ENCODE peak calls at places on chromosome 22, in five cellular contexts. One of them, this sample, is unnamed.
A peak's percentile ranks its signal among the peaks of the same experiment; 100 is the strongest.

GRCh38 chr22:30730351-30730750 is 35.7 kb downstream of the OSBP2 start:
- DNase-seq in neuronal stem cell: no peak
- DNase-seq in IMR-90: peak; percentile 64
- DNase-seq in trophoblast cell: no peak
- DNase-seq in mesenchymal stem cell: no peak
- DNase-seq in this sample: no peak

GRCh38 chr22:21780259-21780658 is 44.7 kb upstream of the YPEL1 start:
- DNase-seq in neuronal stem cell: no peak
- DNase-seq in IMR-90: no peak
- DNase-seq in trophoblast cell: no peak
- DNase-seq in mesenchymal stem cell: no peak
- DNase-seq in this sample: no peak

GRCh38 chr22:35318346-35319215 is 18.9 kb downstream of the TOM1 start:
- DNase-seq in neuronal stem cell: no peak
- DNase-seq in IMR-90: no peak
- DNase-seq in trophoblast cell: no peak
- DNase-seq in mesenchymal stem cell: no peak
- DNase-seq in this sample: no peak

GRCh38 chr22:35749808-35750207 is 32.1 kb downstream of the APOL5 start:
- DNase-seq in neuronal stem cell: no peak
- DNase-seq in IMR-90: no peak
- DNase-seq in trophoblast cell: no peak
- DNase-seq in mesenchymal stem cell: peak; percentile 41
- DNase-seq in this sample: no peak

GRCh38 chr22:45477366-45478107 is 25.1 kb upstream of the FBLN1 start:
- DNase-seq in neuronal stem cell: no peak
- DNase-seq in IMR-90: no peak
- DNase-seq in trophoblast cell: no peak
- DNase-seq in mesenchymal stem cell: no peak
- DNase-seq in this sample: no peak

GRCh38 chr22:20980938-20981722 is 967 bp upstream of the LZTR1 start:
- DNase-seq in neuronal stem cell: no peak
- DNase-seq in IMR-90: no peak
- DNase-seq in trophoblast cell: no peak
- DNase-seq in mesenchymal stem cell: no peak
- DNase-seq in this sample: no peak

GRCh38 chr22:19871845-19872778 is 17.4 kb upstream of the GNB1L start:
- DNase-seq in neuronal stem cell: no peak
- DNase-seq in IMR-90: no peak
- DNase-seq in trophoblast cell: no peak
- DNase-seq in mesenchymal stem cell: no peak
- DNase-seq in this sample: no peak

GRCh38 chr22:49586244-49586748 is 241.4 kb downstream of the BRD1 start:
- DNase-seq in neuronal stem cell: no peak
- DNase-seq in IMR-90: no peak
- DNase-seq in trophoblast cell: no peak
- DNase-seq in mesenchymal stem cell: no peak
- DNase-seq in this sample: no peak

GRCh38 chr22:24699861-24700260 is 74.7 kb downstream of the PIWIL3 start:
- DNase-seq in neuronal stem cell: no peak
- DNase-seq in IMR-90: no peak
- DNase-seq in trophoblast cell: no peak
- DNase-seq in mesenchymal stem cell: no peak
- DNase-seq in this sample: no peak

GRCh38 chr22:19360300-19360792 is 68.8 kb upstream of the CLTCL1 start:
- DNase-seq in neuronal stem cell: no peak
- DNase-seq in IMR-90: no peak
- DNase-seq in trophoblast cell: no peak
- DNase-seq in mesenchymal stem cell: no peak
- DNase-seq in this sample: no peak

GRCh38 chr22:24466831-24467249 is 28.3 kb upstream of the UPB1 start:
- DNase-seq in neuronal stem cell: no peak
- DNase-seq in IMR-90: peak; percentile 74
- DNase-seq in trophoblast cell: no peak
- DNase-seq in mesenchymal stem cell: peak; percentile 81
- DNase-seq in this sample: no peak

GRCh38 chr22:35561796-35562526 is 21.3 kb downstream of the RASD2 start:
- DNase-seq in neuronal stem cell: no peak
- DNase-seq in IMR-90: peak; percentile 84
- DNase-seq in trophoblast cell: no peak
- DNase-seq in mesenchymal stem cell: peak; percentile 81
- DNase-seq in this sample: peak; percentile 81

GRCh38 chr22:17164392-17165024 is 5.4 kb upstream of the HDHD5 start:
- DNase-seq in neuronal stem cell: no peak
- DNase-seq in IMR-90: no peak
- DNase-seq in trophoblast cell: no peak
- DNase-seq in mesenchymal stem cell: no peak
- DNase-seq in this sample: peak; percentile 55

GRCh38 chr22:44182591-44183588 is 2.2 kb downstream of the PARVG start:
- DNase-seq in neuronal stem cell: no peak
- DNase-seq in IMR-90: no peak
- DNase-seq in trophoblast cell: no peak
- DNase-seq in mesenchymal stem cell: no peak
- DNase-seq in this sample: no peak

GRCh38 chr22:44489817-44490216 is 8.2 kb downstream of the RTL6 start:
- DNase-seq in neuronal stem cell: no peak
- DNase-seq in IMR-90: no peak
- DNase-seq in trophoblast cell: no peak
- DNase-seq in mesenchymal stem cell: no peak
- DNase-seq in this sample: no peak

GRCh38 chr22:46574438-46574992 is 37.1 kb upstream of the CELSR1 start:
- DNase-seq in neuronal stem cell: no peak
- DNase-seq in IMR-90: no peak
- DNase-seq in trophoblast cell: no peak
- DNase-seq in mesenchymal stem cell: no peak
- DNase-seq in this sample: no peak

GRCh38 chr22:17633217-17633997 is 4.9 kb upstream of the ATP6V1E1 start:
- DNase-seq in neuronal stem cell: no peak
- DNase-seq in IMR-90: peak; percentile 92
- DNase-seq in trophoblast cell: peak; percentile 94
- DNase-seq in mesenchymal stem cell: peak; percentile 72
- DNase-seq in this sample: no peak

GRCh38 chr22:37686002-37686982 is at the start of gene NOL12:
- DNase-seq in neuronal stem cell: peak; percentile 92
- DNase-seq in IMR-90: peak; percentile 86
- DNase-seq in trophoblast cell: peak; percentile 82
- DNase-seq in mesenchymal stem cell: peak; percentile 94
- DNase-seq in this sample: peak; percentile 90

GRCh38 chr22:19430890-19431541 is 517 bp downstream of the HIRA start:
- DNase-seq in neuronal stem cell: peak; percentile 39
- DNase-seq in IMR-90: peak; percentile 19
- DNase-seq in trophoblast cell: no peak
- DNase-seq in mesenchymal stem cell: peak; percentile 59
- DNase-seq in this sample: peak; percentile 51

GRCh38 chr22:19973551-19974183 is 32.0 kb upstream of the TXNRD2 start:
- DNase-seq in neuronal stem cell: no peak
- DNase-seq in IMR-90: no peak
- DNase-seq in trophoblast cell: no peak
- DNase-seq in mesenchymal stem cell: no peak
- DNase-seq in this sample: no peak

GRCh38 chr22:19121631-19122142 is 525 bp downstream of the DGCR2 start:
- DNase-seq in neuronal stem cell: peak; percentile 24
- DNase-seq in IMR-90: peak; percentile 7
- DNase-seq in trophoblast cell: peak; percentile 44
- DNase-seq in mesenchymal stem cell: no peak
- DNase-seq in this sample: peak; percentile 53

GRCh38 chr22:43273902-43274484 is 69.2 kb downstream of the SCUBE1 start:
- DNase-seq in neuronal stem cell: peak; percentile 54
- DNase-seq in IMR-90: peak; percentile 46
- DNase-seq in trophoblast cell: peak; percentile 66
- DNase-seq in mesenchymal stem cell: peak; percentile 71
- DNase-seq in this sample: peak; percentile 84

GRCh38 chr22:46573781-46574437 is 36.5 kb upstream of the CELSR1 start:
- DNase-seq in neuronal stem cell: no peak
- DNase-seq in IMR-90: no peak
- DNase-seq in trophoblast cell: no peak
- DNase-seq in mesenchymal stem cell: no peak
- DNase-seq in this sample: no peak

GRCh38 chr22:24938741-24939341 is 7.7 kb downstream of the LHFPL7 start:
- DNase-seq in neuronal stem cell: no peak
- DNase-seq in IMR-90: peak; percentile 25
- DNase-seq in trophoblast cell: peak; percentile 22
- DNase-seq in mesenchymal stem cell: peak; percentile 46
- DNase-seq in this sample: peak; percentile 55

GRCh38 chr22:40955516-40955915 is 4.3 kb downstream of the RBX1 start:
- DNase-seq in neuronal stem cell: no peak
- DNase-seq in IMR-90: peak; percentile 21
- DNase-seq in trophoblast cell: peak; percentile 9
- DNase-seq in mesenchymal stem cell: peak; percentile 59
- DNase-seq in this sample: no peak

GRCh38 chr22:40953446-40953845 is 2.3 kb downstream of the RBX1 start:
- DNase-seq in neuronal stem cell: no peak
- DNase-seq in IMR-90: no peak
- DNase-seq in trophoblast cell: no peak
- DNase-seq in mesenchymal stem cell: peak; percentile 24
- DNase-seq in this sample: no peak

GRCh38 chr22:40951795-40952602 is 821 bp downstream of the RBX1 start:
- DNase-seq in neuronal stem cell: no peak
- DNase-seq in IMR-90: peak; percentile 15
- DNase-seq in trophoblast cell: no peak
- DNase-seq in mesenchymal stem cell: no peak
- DNase-seq in this sample: no peak

GRCh38 chr22:40954095-40954494 is 2.9 kb downstream of the RBX1 start:
- DNase-seq in neuronal stem cell: no peak
- DNase-seq in IMR-90: no peak
- DNase-seq in trophoblast cell: no peak
- DNase-seq in mesenchymal stem cell: no peak
- DNase-seq in this sample: no peak

GRCh38 chr22:40950888-40951794 is at the start of gene RBX1:
- DNase-seq in neuronal stem cell: peak; percentile 99
- DNase-seq in IMR-90: peak; percentile 98
- DNase-seq in trophoblast cell: peak; percentile 95
- DNase-seq in mesenchymal stem cell: peak; percentile 99
- DNase-seq in this sample: peak; percentile 98
- H3K14ac ChIP-seq in neuronal stem cell: peak within 1 kb of the TSS; percentile 100
- H3K14ac ChIP-seq in IMR-90: peak within 1 kb of the TSS; percentile 98
- H3K14ac ChIP-seq in trophoblast cell: peak within 1 kb of the TSS; percentile 99
- H3K14ac ChIP-seq in mesenchymal stem cell: no peak within 1 kb of the TSS
- H3K14ac ChIP-seq in this sample: peak within 1 kb of the TSS; percentile 98

GRCh38 chr22:32996276-32996675 is 61.9 kb downstream of the SYN3 start:
- DNase-seq in neuronal stem cell: no peak
- DNase-seq in IMR-90: no peak
- DNase-seq in trophoblast cell: no peak
- DNase-seq in mesenchymal stem cell: no peak
- DNase-seq in this sample: no peak
- H3K4me2 ChIP-seq in neuronal stem cell: no peak overlapping the region
- H3K4me2 ChIP-seq in IMR-90: no peak overlapping the region
- H3K4me2 ChIP-seq in trophoblast cell: no peak overlapping the region
- H3K4me2 ChIP-seq in mesenchymal stem cell: no peak overlapping the region
- H3K4me2 ChIP-seq in this sample: no peak overlapping the region

DNA sequence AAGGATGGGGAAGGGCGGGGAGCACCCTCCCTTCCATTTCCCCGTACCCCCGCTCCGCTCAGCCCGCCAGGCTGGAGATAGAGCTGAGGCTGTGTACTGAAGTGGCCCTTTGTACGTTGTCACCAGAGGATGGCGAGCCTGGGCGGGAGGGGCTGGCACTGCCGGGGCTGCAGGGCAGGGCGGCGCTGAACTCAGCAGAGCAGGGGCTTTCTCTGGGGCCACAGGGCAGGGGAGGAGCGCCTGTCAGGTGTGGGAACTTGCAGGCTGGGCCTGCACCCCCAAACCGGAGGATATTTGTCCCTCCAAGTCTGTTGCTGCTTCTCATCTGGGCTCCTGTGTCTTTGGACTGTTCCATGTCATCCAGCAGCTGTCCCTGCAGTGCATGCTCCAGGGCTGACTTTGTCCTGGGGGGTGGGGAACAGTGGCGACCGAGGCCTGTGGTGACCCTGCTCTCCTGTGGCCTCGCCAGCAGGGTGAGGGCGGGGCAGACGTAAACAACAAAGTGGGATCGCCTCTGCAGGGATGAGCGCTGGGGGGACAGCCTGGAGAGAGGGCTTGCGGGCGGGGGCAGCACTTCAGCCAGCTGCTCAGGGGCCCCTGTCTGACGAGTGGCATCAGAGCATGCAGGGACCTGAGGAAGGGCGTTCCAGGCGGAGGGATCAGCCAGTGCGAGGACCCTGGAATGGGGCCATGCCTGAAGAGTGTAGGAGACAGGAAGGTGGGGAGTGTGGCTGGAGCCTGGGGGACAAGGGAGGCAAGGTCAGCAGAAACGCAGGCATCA is 13.1 kb downstream of the MGAT3 start:
- DNase-seq in neuronal stem cell: no peak
- DNase-seq in IMR-90: no peak
- DNase-seq in trophoblast cell: no peak
- DNase-seq in mesenchymal stem cell: no peak
- DNase-seq in this sample: no peak
- H4K91ac ChIP-seq in neuronal stem cell: peak overlapping the region; percentile 75
- H4K91ac ChIP-seq in IMR-90: peak overlapping the region; percentile 96
- H4K91ac ChIP-seq in trophoblast cell: peak overlapping the region; percentile 70
- H4K91ac ChIP-seq in mesenchymal stem cell: peak overlapping the region; percentile 83
- H4K91ac ChIP-seq in this sample: no peak overlapping the region

GRCh38 chr22:31749636-31750364 is at the start of gene PRR14L:
- DNase-seq in neuronal stem cell: peak; percentile 97
- DNase-seq in IMR-90: peak; percentile 90
- DNase-seq in trophoblast cell: peak; percentile 93
- DNase-seq in mesenchymal stem cell: peak; percentile 93
- DNase-seq in this sample: peak; percentile 97
- H3K14ac ChIP-seq in neuronal stem cell: no peak within 1 kb of the TSS
- H3K14ac ChIP-seq in IMR-90: peak within 1 kb of the TSS; percentile 99
- H3K14ac ChIP-seq in trophoblast cell: peak within 1 kb of the TSS; percentile 95
- H3K14ac ChIP-seq in mesenchymal stem cell: no peak within 1 kb of the TSS
- H3K14ac ChIP-seq in this sample: peak within 1 kb of the TSS; percentile 85

GRCh38 chr22:29004647-29005371 is 56.8 kb downstream of the C22orf31 start:
- DNase-seq in neuronal stem cell: peak; percentile 88
- DNase-seq in IMR-90: peak; percentile 15
- DNase-seq in trophoblast cell: no peak
- DNase-seq in mesenchymal stem cell: peak; percentile 46
- DNase-seq in this sample: peak; percentile 80

GRCh38 chr22:29003975-29004646 is 57.5 kb downstream of the C22orf31 start:
- DNase-seq in neuronal stem cell: peak; percentile 17
- DNase-seq in IMR-90: no peak
- DNase-seq in trophoblast cell: no peak
- DNase-seq in mesenchymal stem cell: no peak
- DNase-seq in this sample: peak; percentile 72

GRCh38 chr22:29002603-29003002 is 59.0 kb downstream of the C22orf31 start:
- DNase-seq in neuronal stem cell: no peak
- DNase-seq in IMR-90: no peak
- DNase-seq in trophoblast cell: no peak
- DNase-seq in mesenchymal stem cell: no peak
- DNase-seq in this sample: no peak

GRCh38 chr22:29006346-29006745 is 55.3 kb downstream of the C22orf31 start:
- DNase-seq in neuronal stem cell: no peak
- DNase-seq in IMR-90: no peak
- DNase-seq in trophoblast cell: no peak
- DNase-seq in mesenchymal stem cell: no peak
- DNase-seq in this sample: no peak

GRCh38 chr22:29003552-29003951 is 58.1 kb downstream of the C22orf31 start:
- DNase-seq in neuronal stem cell: no peak
- DNase-seq in IMR-90: no peak
- DNase-seq in trophoblast cell: no peak
- DNase-seq in mesenchymal stem cell: no peak
- DNase-seq in this sample: no peak
- H3K4me2 ChIP-seq in neuronal stem cell: no peak overlapping the region
- H3K4me2 ChIP-seq in IMR-90: no peak overlapping the region
- H3K4me2 ChIP-seq in trophoblast cell: no peak overlapping the region
- H3K4me2 ChIP-seq in mesenchymal stem cell: no peak overlapping the region
- H3K4me2 ChIP-seq in this sample: peak overlapping the region; percentile 38